ENCODE peak calls at places on chromosomes 4 and X, in eight cellular contexts. One of them, this sample, is unnamed.

GRCh38 chr4:173924561-173924960 is 358.9 kb downstream of the FBXO8 start:
- DNase-seq in AG04450: no peak
- DNase-seq in dorsolateral prefrontal cortex: no peak
- DNase-seq in mesendoderm: no peak
- DNase-seq in CD8-positive, alpha-beta memory T cell: no peak
- DNase-seq in colonic mucosa: no peak
- DNase-seq in lower leg skin: no peak
- DNase-seq in CD8-positive, alpha-beta T cell: no peak
- DNase-seq in this sample: no peak

GRCh38 chrX:48794993-48795501 is 6.8 kb upstream of the HDAC6 start:
- DNase-seq in lower leg skin: peak; percentile 71
- DNase-seq in dorsolateral prefrontal cortex: no peak
- DNase-seq in AG04450: peak; percentile 3
- DNase-seq in mesendoderm: peak; percentile 41
- DNase-seq in CD8-positive, alpha-beta memory T cell: no peak
- DNase-seq in CD8-positive, alpha-beta T cell: no peak
- DNase-seq in colonic mucosa: no peak
- DNase-seq in this sample: peak; percentile 54

GRCh38 chr4:22515145-22515887 is 550 bp downstream of the ADGRA3 start:
- DNase-seq in CD8-positive, alpha-beta T cell: peak; percentile 4
- DNase-seq in colonic mucosa: peak; percentile 78
- DNase-seq in CD8-positive, alpha-beta memory T cell: no peak
- DNase-seq in AG04450: no peak
- DNase-seq in lower leg skin: peak; percentile 90
- DNase-seq in dorsolateral prefrontal cortex: peak; percentile 63
- DNase-seq in mesendoderm: peak; percentile 88
- DNase-seq in this sample: peak; percentile 84

GRCh38 chrX:10634681-10635161 is 14.3 kb upstream of the MID1 start:
- DNase-seq in lower leg skin: no peak
- DNase-seq in AG04450: peak; percentile 68
- DNase-seq in dorsolateral prefrontal cortex: no peak
- DNase-seq in colonic mucosa: no peak
- DNase-seq in CD8-positive, alpha-beta T cell: no peak
- DNase-seq in CD8-positive, alpha-beta memory T cell: no peak
- DNase-seq in mesendoderm: peak; percentile 35
- DNase-seq in this sample: peak; percentile 75

GRCh38 chrX:9148626-9149385 is 114.9 kb upstream of the FAM9B start:
- DNase-seq in colonic mucosa: no peak
- DNase-seq in CD8-positive, alpha-beta memory T cell: no peak
- DNase-seq in lower leg skin: no peak
- DNase-seq in mesendoderm: peak; percentile 96
- DNase-seq in AG04450: no peak
- DNase-seq in dorsolateral prefrontal cortex: no peak
- DNase-seq in CD8-positive, alpha-beta T cell: no peak
- DNase-seq in this sample: peak; percentile 65

GRCh38 chr4:122992111-122992510 is 69.7 kb upstream of the NUDT6 start:
- DNase-seq in CD8-positive, alpha-beta memory T cell: no peak
- DNase-seq in CD8-positive, alpha-beta T cell: no peak
- DNase-seq in colonic mucosa: no peak
- DNase-seq in dorsolateral prefrontal cortex: no peak
- DNase-seq in mesendoderm: no peak
- DNase-seq in lower leg skin: no peak
- DNase-seq in AG04450: no peak
- DNase-seq in this sample: no peak

GRCh38 chr4:139416073-139416673 is 37.7 kb upstream of the RAB33B start:
- DNase-seq in lower leg skin: no peak
- DNase-seq in CD8-positive, alpha-beta T cell: no peak
- DNase-seq in dorsolateral prefrontal cortex: no peak
- DNase-seq in CD8-positive, alpha-beta memory T cell: no peak
- DNase-seq in AG04450: peak; percentile 32
- DNase-seq in mesendoderm: peak; percentile 39
- DNase-seq in colonic mucosa: no peak
- DNase-seq in this sample: peak; percentile 69

GRCh38 chrX:17474892-17475291 is 99.9 kb downstream of the NHS start:
- DNase-seq in mesendoderm: no peak
- DNase-seq in dorsolateral prefrontal cortex: no peak
- DNase-seq in lower leg skin: no peak
- DNase-seq in AG04450: no peak
- DNase-seq in CD8-positive, alpha-beta T cell: no peak
- DNase-seq in colonic mucosa: no peak
- DNase-seq in CD8-positive, alpha-beta memory T cell: no peak
- DNase-seq in this sample: no peak

GRCh38 chr4:127256500-127256899 is 376.3 kb upstream of the INTU start:
- DNase-seq in AG04450: no peak
- DNase-seq in CD8-positive, alpha-beta memory T cell: no peak
- DNase-seq in mesendoderm: no peak
- DNase-seq in colonic mucosa: no peak
- DNase-seq in CD8-positive, alpha-beta T cell: no peak
- DNase-seq in dorsolateral prefrontal cortex: no peak
- DNase-seq in lower leg skin: no peak
- DNase-seq in this sample: no peak

GRCh38 chrX:8010105-8010504 is 82.9 kb upstream of the PNPLA4 start:
- DNase-seq in AG04450: no peak
- DNase-seq in lower leg skin: no peak
- DNase-seq in dorsolateral prefrontal cortex: no peak
- DNase-seq in mesendoderm: peak; percentile 46
- DNase-seq in colonic mucosa: no peak
- DNase-seq in CD8-positive, alpha-beta T cell: no peak
- DNase-seq in CD8-positive, alpha-beta memory T cell: no peak
- DNase-seq in this sample: no peak

GRCh38 chr4:158168606-158169005 is 4.2 kb downstream of the GASK1B start:
- DNase-seq in colonic mucosa: no peak
- DNase-seq in lower leg skin: no peak
- DNase-seq in mesendoderm: no peak
- DNase-seq in AG04450: no peak
- DNase-seq in CD8-positive, alpha-beta memory T cell: no peak
- DNase-seq in CD8-positive, alpha-beta T cell: no peak
- DNase-seq in dorsolateral prefrontal cortex: no peak
- DNase-seq in this sample: no peak
- H3K4me3 ChIP-seq in colonic mucosa: no peak overlapping the region
- H3K4me3 ChIP-seq in lower leg skin: no peak overlapping the region
- H3K4me3 ChIP-seq in mesendoderm: no peak overlapping the region
- H3K4me3 ChIP-seq in AG04450: peak overlapping the region; percentile 53
- H3K4me3 ChIP-seq in CD8-positive, alpha-beta memory T cell: no peak overlapping the region
- H3K4me3 ChIP-seq in CD8-positive, alpha-beta T cell: no peak overlapping the region
- H3K4me3 ChIP-seq in dorsolateral prefrontal cortex: peak overlapping the region; percentile 52
- H3K4me3 ChIP-seq in this sample: peak overlapping the region; percentile 90

GRCh38 chrX:47502591-47503222 is 19.7 kb upstream of the ZNF41 start:
- DNase-seq in colonic mucosa: no peak
- DNase-seq in dorsolateral prefrontal cortex: no peak
- DNase-seq in CD8-positive, alpha-beta memory T cell: no peak
- DNase-seq in lower leg skin: no peak
- DNase-seq in AG04450: no peak
- DNase-seq in mesendoderm: no peak
- DNase-seq in CD8-positive, alpha-beta T cell: no peak
- DNase-seq in this sample: peak; percentile 80
- H3K4me3 ChIP-seq in colonic mucosa: no peak overlapping the region
- H3K4me3 ChIP-seq in dorsolateral prefrontal cortex: no peak overlapping the region
- H3K4me3 ChIP-seq in CD8-positive, alpha-beta memory T cell: no peak overlapping the region
- H3K4me3 ChIP-seq in lower leg skin: no peak overlapping the region
- H3K4me3 ChIP-seq in AG04450: no peak overlapping the region
- H3K4me3 ChIP-seq in mesendoderm: no peak overlapping the region
- H3K4me3 ChIP-seq in CD8-positive, alpha-beta T cell: no peak overlapping the region
- H3K4me3 ChIP-seq in this sample: no peak overlapping the region

GRCh38 chr4:20735931-20736330 is 35.7 kb downstream of the PACRGL start:
- DNase-seq in AG04450: no peak
- DNase-seq in lower leg skin: no peak
- DNase-seq in CD8-positive, alpha-beta T cell: no peak
- DNase-seq in CD8-positive, alpha-beta memory T cell: no peak
- DNase-seq in mesendoderm: no peak
- DNase-seq in colonic mucosa: no peak
- DNase-seq in dorsolateral prefrontal cortex: no peak
- DNase-seq in this sample: no peak
- H3K4me3 ChIP-seq in AG04450: no peak overlapping the region
- H3K4me3 ChIP-seq in lower leg skin: no peak overlapping the region
- H3K4me3 ChIP-seq in CD8-positive, alpha-beta T cell: no peak overlapping the region
- H3K4me3 ChIP-seq in CD8-positive, alpha-beta memory T cell: no peak overlapping the region
- H3K4me3 ChIP-seq in mesendoderm: no peak overlapping the region
- H3K4me3 ChIP-seq in colonic mucosa: no peak overlapping the region
- H3K4me3 ChIP-seq in dorsolateral prefrontal cortex: no peak overlapping the region
- H3K4me3 ChIP-seq in this sample: no peak overlapping the region

GRCh38 chr4:183468210-183469095 is 24.0 kb downstream of the CDKN2AIP start:
- DNase-seq in mesendoderm: no peak
- DNase-seq in AG04450: no peak
- DNase-seq in CD8-positive, alpha-beta T cell: no peak
- DNase-seq in lower leg skin: no peak
- DNase-seq in dorsolateral prefrontal cortex: no peak
- DNase-seq in CD8-positive, alpha-beta memory T cell: no peak
- DNase-seq in colonic mucosa: no peak
- DNase-seq in this sample: peak; percentile 51

GRCh38 chr4:183469936-183470335 is 25.5 kb downstream of the CDKN2AIP start:
- DNase-seq in colonic mucosa: no peak
- DNase-seq in dorsolateral prefrontal cortex: no peak
- DNase-seq in AG04450: no peak
- DNase-seq in CD8-positive, alpha-beta memory T cell: no peak
- DNase-seq in mesendoderm: no peak
- DNase-seq in lower leg skin: no peak
- DNase-seq in CD8-positive, alpha-beta T cell: no peak
- DNase-seq in this sample: no peak

GRCh38 chr4:183469327-183469726 is 24.9 kb downstream of the CDKN2AIP start:
- DNase-seq in AG04450: no peak
- DNase-seq in CD8-positive, alpha-beta T cell: no peak
- DNase-seq in colonic mucosa: no peak
- DNase-seq in dorsolateral prefrontal cortex: no peak
- DNase-seq in mesendoderm: no peak
- DNase-seq in lower leg skin: no peak
- DNase-seq in CD8-positive, alpha-beta memory T cell: no peak
- DNase-seq in this sample: no peak

GRCh38 chr4:183467246-183467645 is 22.8 kb downstream of the CDKN2AIP start:
- DNase-seq in lower leg skin: no peak
- DNase-seq in CD8-positive, alpha-beta T cell: no peak
- DNase-seq in colonic mucosa: no peak
- DNase-seq in CD8-positive, alpha-beta memory T cell: no peak
- DNase-seq in AG04450: no peak
- DNase-seq in dorsolateral prefrontal cortex: no peak
- DNase-seq in mesendoderm: no peak
- DNase-seq in this sample: no peak

DNA sequence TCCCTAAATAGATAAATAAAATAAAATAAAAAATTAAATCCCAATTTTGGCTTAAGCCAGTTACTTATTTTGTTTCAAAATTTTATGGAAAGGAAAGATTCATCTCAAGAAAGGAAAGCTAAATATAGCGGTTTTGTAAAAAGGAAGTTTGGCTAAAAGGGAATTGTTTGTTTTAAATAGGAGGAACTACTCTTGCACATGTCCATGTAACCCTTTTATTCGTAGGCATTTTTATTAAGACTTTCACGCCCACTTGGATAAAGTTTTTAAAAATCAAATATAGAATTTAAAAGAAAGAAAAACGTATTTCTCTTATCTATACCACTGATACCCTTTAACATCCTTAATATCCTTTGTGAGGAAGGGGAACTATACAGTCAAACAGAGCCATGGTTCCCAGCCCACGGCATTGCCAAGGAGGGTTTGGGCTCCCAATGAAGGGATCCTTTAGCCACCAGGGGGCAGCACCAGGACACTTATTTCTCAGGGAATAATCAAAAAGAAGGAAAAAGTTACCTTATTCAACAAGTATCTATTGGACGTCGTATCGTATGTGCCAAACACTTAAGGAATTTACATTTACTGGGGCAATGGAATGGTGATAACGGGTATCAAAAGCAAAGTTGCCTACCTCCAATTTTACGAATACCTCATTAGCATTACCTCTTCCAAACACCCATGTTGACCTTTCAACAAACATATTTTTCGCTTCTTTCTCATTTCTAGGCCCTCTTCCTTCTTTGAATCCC is 27.7 kb downstream of the CDKN2AIP start:
- DNase-seq in lower leg skin: peak; percentile 96
- DNase-seq in dorsolateral prefrontal cortex: peak; percentile 86
- DNase-seq in CD8-positive, alpha-beta memory T cell: peak; percentile 72
- DNase-seq in mesendoderm: peak; percentile 74
- DNase-seq in colonic mucosa: peak; percentile 93
- DNase-seq in CD8-positive, alpha-beta T cell: peak; percentile 81
- DNase-seq in AG04450: peak; percentile 43
- DNase-seq in this sample: peak; percentile 96
- H3K4me3 ChIP-seq in lower leg skin: no peak overlapping the region
- H3K4me3 ChIP-seq in dorsolateral prefrontal cortex: no peak overlapping the region
- H3K4me3 ChIP-seq in CD8-positive, alpha-beta memory T cell: no peak overlapping the region
- H3K4me3 ChIP-seq in mesendoderm: no peak overlapping the region
- H3K4me3 ChIP-seq in colonic mucosa: no peak overlapping the region
- H3K4me3 ChIP-seq in CD8-positive, alpha-beta T cell: no peak overlapping the region
- H3K4me3 ChIP-seq in AG04450: no peak overlapping the region
- H3K4me3 ChIP-seq in this sample: no peak overlapping the region

GRCh38 chr4:48596336-48596735 is 106.3 kb downstream of the ZAR1 start:
- DNase-seq in dorsolateral prefrontal cortex: no peak
- DNase-seq in colonic mucosa: no peak
- DNase-seq in lower leg skin: no peak
- DNase-seq in CD8-positive, alpha-beta memory T cell: no peak
- DNase-seq in AG04450: no peak
- DNase-seq in mesendoderm: no peak
- DNase-seq in CD8-positive, alpha-beta T cell: no peak
- DNase-seq in this sample: no peak

GRCh38 chr4:48590884-48591283 is 100.8 kb downstream of the ZAR1 start:
- DNase-seq in AG04450: no peak
- DNase-seq in lower leg skin: no peak
- DNase-seq in CD8-positive, alpha-beta T cell: no peak
- DNase-seq in mesendoderm: no peak
- DNase-seq in dorsolateral prefrontal cortex: no peak
- DNase-seq in colonic mucosa: no peak
- DNase-seq in CD8-positive, alpha-beta memory T cell: no peak
- DNase-seq in this sample: no peak

GRCh38 chr4:48591372-48591771 is 101.3 kb downstream of the ZAR1 start:
- DNase-seq in colonic mucosa: no peak
- DNase-seq in lower leg skin: no peak
- DNase-seq in AG04450: no peak
- DNase-seq in CD8-positive, alpha-beta T cell: no peak
- DNase-seq in CD8-positive, alpha-beta memory T cell: no peak
- DNase-seq in mesendoderm: no peak
- DNase-seq in dorsolateral prefrontal cortex: no peak
- DNase-seq in this sample: no peak

GRCh38 chr4:48588230-48588943 is 98.3 kb downstream of the ZAR1 start:
- DNase-seq in AG04450: no peak
- DNase-seq in CD8-positive, alpha-beta memory T cell: no peak
- DNase-seq in dorsolateral prefrontal cortex: no peak
- DNase-seq in colonic mucosa: no peak
- DNase-seq in CD8-positive, alpha-beta T cell: no peak
- DNase-seq in lower leg skin: no peak
- DNase-seq in mesendoderm: no peak
- DNase-seq in this sample: no peak

GRCh38 chr4:48594185-48594584 is 104.1 kb downstream of the ZAR1 start:
- DNase-seq in CD8-positive, alpha-beta memory T cell: no peak
- DNase-seq in colonic mucosa: no peak
- DNase-seq in lower leg skin: no peak
- DNase-seq in mesendoderm: peak; percentile 76
- DNase-seq in AG04450: no peak
- DNase-seq in CD8-positive, alpha-beta T cell: no peak
- DNase-seq in dorsolateral prefrontal cortex: no peak
- DNase-seq in this sample: no peak
- H3K4me3 ChIP-seq in CD8-positive, alpha-beta memory T cell: no peak overlapping the region
- H3K4me3 ChIP-seq in colonic mucosa: no peak overlapping the region
- H3K4me3 ChIP-seq in lower leg skin: no peak overlapping the region
- H3K4me3 ChIP-seq in mesendoderm: no peak overlapping the region
- H3K4me3 ChIP-seq in AG04450: no peak overlapping the region
- H3K4me3 ChIP-seq in CD8-positive, alpha-beta T cell: no peak overlapping the region
- H3K4me3 ChIP-seq in dorsolateral prefrontal cortex: no peak overlapping the region
- H3K4me3 ChIP-seq in this sample: no peak overlapping the region